ENCODE peak calls at places on chromosome 3, in nine cellular contexts. D, I, H, W, C, T, K, O and J are unnamed samples.

GRCh38 chr3:189771842-189772494 is 140.8 kb downstream of the TP63 start:
- DNase-seq in T (no peak), I (no peak), H (no peak), C (no peak), O (no peak), K (no peak), W (no peak), D (no peak), J (no peak)

GRCh38 chr3:124557433-124558232 is 172.6 kb upstream of the UMPS start:
- DNase-seq in H (no peak), D (no peak), T (no peak), O (no peak), I (no peak), K (peak), W (no peak), C (no peak), J (peak)

GRCh38 chr3:58293516-58293915 is 12.5 kb upstream of the RPP14 start:
- DNase-seq in O (no peak), I (no peak), W (no peak), D (no peak), T (no peak), C (no peak), K (no peak), H (no peak), J (no peak)

GRCh38 chr3:62823461-62824050 is 51.7 kb downstream of the CADPS start:
- DNase-seq in I (no peak), W (no peak), C (no peak), T (no peak), K (no peak), D (no peak), H (no peak), O (no peak), J (no peak)

GRCh38 chr3:58627941-58628340 is 38.6 kb downstream of the FAM3D start:
- DNase-seq in T (no peak), W (no peak), D (no peak), K (peak), O (no peak), C (no peak), H (no peak), I (no peak), J (no peak)

GRCh38 chr3:182568206-182568605 is 225.1 kb upstream of the ATP11B start:
- DNase-seq in I (no peak), W (no peak), H (no peak), C (no peak), D (no peak), O (no peak), K (no peak), T (no peak), J (peak)

GRCh38 chr3:48155122-48155521 is 33.1 kb downstream of the CDC25A start:
- DNase-seq in C (no peak), K (peak), O (no peak), D (no peak), W (no peak), I (no peak), T (no peak), H (no peak), J (peak)

GRCh38 chr3:150170843-150171513 is 200.3 kb upstream of the PFN2 start:
- DNase-seq in C (no peak), W (no peak), I (no peak), D (peak), T (no peak), O (no peak), K (no peak), H (no peak), J (no peak)

GRCh38 chr3:59472541-59472940 is 422.7 kb upstream of the CFAP20DC start:
- DNase-seq in O (no peak), I (no peak), D (no peak), H (no peak), W (no peak), C (no peak), T (no peak), K (peak), J (no peak)

GRCh38 chr3:97821413-97821809 is 400 bp upstream of the CRYBG3 start:
- DNase-seq in C (no peak), H (peak), W (peak), O (peak), D (peak), I (peak), T (peak), K (peak), J (peak)